ENCODE peak calls at places on chromosome 2, in eight cellular contexts. I is transverse colon, Z is endodermal cell, H is uterus, L is fibroblast of lung, F is psoas muscle, A is right atrium auricular region, G is ovary. Q is an unnamed sample.

GRCh38 chr2:202831241-202831997 is 40.1 kb downstream of the ICA1L start:
- DNase-seq in I (peak; percentile 29), Z (peak; percentile 73), H (peak; percentile 46), L (peak; percentile 66), F (no peak), A (no peak), G (no peak), Q (peak; percentile 55)

GRCh38 chr2:12008425-12009061 is 262.1 kb downstream of the LPIN1 start:
- DNase-seq in I (no peak), Z (no peak), H (no peak), L (peak; percentile 57), F (no peak), A (no peak), G (no peak), Q (no peak)

GRCh38 chr2:128354731-128355470 is 36.2 kb upstream of the HS6ST1 start:
- DNase-seq in I (no peak), Z (no peak), H (no peak), L (peak; percentile 56), F (no peak), A (peak; percentile 23), G (no peak), Q (no peak)

GRCh38 chr2:42964444-42965081 is 172.2 kb upstream of the HAAO start:
- DNase-seq in I (no peak), Z (peak; percentile 40), H (peak; percentile 77), L (peak; percentile 98), F (peak; percentile 95), A (peak; percentile 88), G (peak; percentile 78), Q (no peak)

GRCh38 chr2:44776924-44777480 is 164.5 kb upstream of the SIX3 start:
- DNase-seq in I (no peak), Z (no peak), H (no peak), L (no peak), F (no peak), A (no peak), G (no peak), Q (no peak)

GRCh38 chr2:226802573-226802972 is 3.0 kb upstream of the IRS1 start:
- DNase-seq in I (no peak), Z (no peak), H (no peak), L (peak; percentile 97), F (no peak), A (no peak), G (no peak), Q (no peak)

GRCh38 chr2:50748652-50749174 is 283.2 kb downstream of the NRXN1 start:
- DNase-seq in I (no peak), Z (no peak), H (no peak), L (no peak), F (no peak), A (no peak), G (no peak), Q (no peak)

GRCh38 chr2:120318626-120319025 is 27.3 kb upstream of the INHBB start:
- DNase-seq in I (no peak), Z (no peak), H (peak; percentile 50), L (peak; percentile 53), F (peak; percentile 51), A (peak; percentile 67), G (peak; percentile 55), Q (no peak)

GRCh38 chr2:18047896-18048657 is 169.6 kb downstream of the KCNS3 start:
- DNase-seq in I (no peak), Z (no peak), H (no peak), L (peak; percentile 22), F (peak; percentile 27), A (no peak), G (no peak), Q (no peak)

GRCh38 chr2:124325667-124326425 is 300.8 kb downstream of the CNTNAP5 start:
- DNase-seq in I (no peak), Z (peak; percentile 53), H (no peak), L (no peak), F (no peak), A (no peak), G (no peak), Q (no peak)

GRCh38 chr2:98086491-98087446 is at the start of gene VWA3B:
- DNase-seq in I (peak; percentile 91), Z (peak; percentile 95), H (peak; percentile 35), L (peak; percentile 36), F (peak; percentile 63), A (no peak), G (peak; percentile 76), Q (peak; percentile 79)

GRCh38 chr2:43178602-43179542 is 47.5 kb downstream of the ZFP36L2 start:
- DNase-seq in I (peak; percentile 78), Z (peak; percentile 96), H (peak; percentile 88), L (peak; percentile 93), F (peak; percentile 88), A (peak; percentile 93), G (peak; percentile 86), Q (no peak)

GRCh38 chr2:145350011-145350410 is 830.1 kb upstream of the ZEB2 start:
- DNase-seq in I (no peak), Z (no peak), H (no peak), L (peak; percentile 52), F (no peak), A (no peak), G (no peak), Q (no peak)

GRCh38 chr2:240839152-240840143 is 19.4 kb upstream of the KIF1A start:
- DNase-seq in I (no peak), Z (peak; percentile 42), H (no peak), L (peak; percentile 15), F (no peak), A (no peak), G (no peak), Q (no peak)

GRCh38 chr2:100919316-100919715 is 82.8 kb upstream of the RPL31 start:
- DNase-seq in I (no peak), Z (peak; percentile 80), H (no peak), L (no peak), F (no peak), A (no peak), G (no peak), Q (no peak)

GRCh38 chr2:120949027-120949956 is 213.6 kb downstream of the GLI2 start:
- DNase-seq in I (no peak), Z (peak; percentile 59), H (no peak), L (no peak), F (no peak), A (no peak), G (no peak), Q (no peak)

GRCh38 chr2:173151671-173152398 is 76.2 kb downstream of the MAP3K20 start:
- DNase-seq in I (no peak), Z (no peak), H (no peak), L (peak; percentile 70), F (no peak), A (no peak), G (no peak), Q (no peak)

DNA sequence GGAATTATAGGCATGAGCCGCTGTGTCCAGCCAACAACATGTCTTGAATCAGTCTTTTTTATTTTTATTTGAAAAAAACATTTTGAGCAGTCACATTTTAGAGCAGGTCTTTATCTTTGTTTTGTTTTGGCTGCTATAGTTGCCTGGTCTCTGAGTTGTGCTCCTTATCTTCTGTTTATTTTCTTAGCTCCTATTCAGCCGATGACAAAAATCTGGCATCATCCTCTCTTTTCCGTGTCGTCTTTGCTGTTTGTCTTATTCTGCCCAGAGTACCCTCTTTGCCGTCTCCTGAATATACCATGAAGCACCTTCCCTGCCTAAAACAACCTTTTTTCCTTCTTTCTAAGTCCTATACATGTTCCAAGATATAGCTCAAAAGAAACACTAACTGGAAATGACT is 201.1 kb downstream of the THSD7B start:
- DNase-seq in I (no peak), Z (no peak), H (no peak), L (no peak), F (no peak), A (no peak), G (no peak), Q (no peak)
- H3K4me3 ChIP-seq in I (no peak overlapping the region), Z (no peak overlapping the region), H (no peak overlapping the region), L (no peak overlapping the region), F (no peak overlapping the region), A (no peak overlapping the region), G (no peak overlapping the region), Q (no peak overlapping the region)

DNA sequence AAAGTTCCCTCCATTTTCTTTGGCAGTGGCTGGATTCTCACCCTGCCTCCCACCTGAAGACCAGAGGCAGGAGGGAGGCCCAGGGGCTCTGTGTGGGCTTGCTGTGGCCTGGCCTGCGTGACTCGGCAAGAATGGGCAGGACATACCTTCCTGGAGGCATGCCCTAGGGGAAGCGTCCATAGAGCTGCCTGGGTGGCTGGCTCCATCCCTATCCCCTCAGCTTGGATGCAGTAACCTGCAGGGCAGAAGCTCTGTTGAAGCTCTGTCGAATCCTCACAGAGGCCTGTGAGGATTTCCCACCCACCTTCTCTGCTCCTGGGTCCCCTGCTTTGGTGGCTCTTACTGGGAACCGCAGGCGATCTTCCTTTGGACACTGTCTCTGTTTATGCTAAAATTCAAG is 1.3 kb upstream of the PRSS56 start:
- DNase-seq in I (no peak), Z (peak; percentile 67), H (no peak), L (no peak), F (no peak), A (no peak), G (no peak), Q (no peak)
- H3K27me3 ChIP-seq in I (peaks cover 56% of the 10 kb centered on the region), Z (peaks cover 46% of the 10 kb centered on the region), H (peaks cover 14% of the 10 kb centered on the region), L (peaks cover 11% of the 10 kb centered on the region), F (no peaks in the 10 kb centered on the region), A (peaks cover 20% of the 10 kb centered on the region), G (no peaks in the 10 kb centered on the region), Q (peaks cover 17% of the 10 kb centered on the region)

GRCh38 chr2:138780908-138781307 is 718 bp upstream of the NXPH2 start:
- DNase-seq in I (no peak), Z (no peak), H (no peak), L (no peak), F (no peak), A (no peak), G (no peak), Q (no peak)

GRCh38 chr2:138779451-138780440 is at the start of gene NXPH2:
- DNase-seq in I (no peak), Z (peak; percentile 84), H (no peak), L (peak; percentile 15), F (no peak), A (no peak), G (peak; percentile 30), Q (no peak)

GRCh38 chr2:138780451-138780880 is 276 bp upstream of the NXPH2 start:
- DNase-seq in I (no peak), Z (peak; percentile 82), H (no peak), L (no peak), F (no peak), A (no peak), G (peak; percentile 25), Q (no peak)

GRCh38 chr2:138775725-138776124 is 4.5 kb downstream of the NXPH2 start:
- DNase-seq in I (no peak), Z (no peak), H (no peak), L (no peak), F (no peak), A (no peak), G (no peak), Q (no peak)

DNA sequence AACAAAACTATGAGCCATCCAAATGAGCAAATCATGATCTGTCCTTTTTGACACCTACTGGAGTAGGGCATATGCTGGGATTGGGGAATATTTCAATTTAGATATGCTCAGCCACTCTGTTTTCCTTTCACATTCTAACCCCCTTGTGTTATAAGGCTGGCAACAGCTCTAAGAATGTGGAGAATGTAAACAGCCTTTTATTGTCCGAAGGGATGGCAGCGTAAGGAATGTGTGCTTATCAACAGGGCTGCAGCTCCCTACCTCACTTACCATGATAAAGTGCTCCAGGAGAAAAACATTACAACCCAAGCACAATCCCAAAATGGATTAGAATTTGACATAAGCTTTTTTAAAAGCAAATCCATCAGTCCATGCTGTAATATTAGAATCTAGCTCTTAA is 2.2 kb downstream of the NXPH2 start:
- DNase-seq in I (no peak), Z (peak; percentile 73), H (no peak), L (no peak), F (no peak), A (no peak), G (no peak), Q (no peak)
- TF ChIP-seq CTCF in I (no peak), Z (peak; percentile 39), H (no peak), L (no peak), F (no peak), A (no peak), G (no peak), Q (no peak)

GRCh38 chr2:218892693-218893348 is 12.2 kb downstream of the WNT10A start:
- DNase-seq in I (peak; percentile 86), Z (peak; percentile 90), H (peak; percentile 44), L (peak; percentile 26), F (peak; percentile 70), A (no peak), G (peak; percentile 72), Q (peak; percentile 88)
- H3K4me3 ChIP-seq in I (peak overlapping the region; percentile 41), Z (no peak overlapping the region), H (peak overlapping the region; percentile 14), L (no peak overlapping the region), F (peak overlapping the region; percentile 61), A (no peak overlapping the region), G (peak overlapping the region; percentile 8), Q (peak overlapping the region; percentile 63)